ENCODE peak calls at places on chromosomes 7 and 10, in ten cellular contexts. M is skeletal muscle cell, T is NAMALWA, N is cardiac fibroblast, H is GM12865, E is GM23248, L is NCI-H1092 treated with DMSO at 0.1 percent for 48 hours, V is neuronal stem cell, W is sciatic nerve, R is germinal center. Z is an unnamed sample.

GRCh38 chr7:116234517-116235200 is 24.3 kb downstream of the TES start:
- DNase-seq in M (no peak), T (no peak), N (no peak), H (no peak), E (no peak), L (no peak), V (no peak), W (no peak), R (no peak), Z (no peak)

GRCh38 chr10:7291487-7292113 is 119.2 kb downstream of the SFMBT2 start:
- DNase-seq in M (no peak), T (no peak), N (no peak), H (no peak), E (no peak), L (no peak), V (no peak), W (no peak), R (no peak), Z (no peak)

GRCh38 chr7:131867461-131867860 is 311.0 kb upstream of the PODXL start:
- DNase-seq in M (no peak), T (no peak), N (no peak), H (no peak), E (no peak), L (no peak), V (no peak), W (no peak), R (no peak), Z (no peak)

GRCh38 chr7:146735992-146736391 is 619.4 kb downstream of the CNTNAP2 start:
- DNase-seq in M (no peak), T (no peak), N (no peak), H (no peak), E (no peak), L (no peak), V (no peak), W (no peak), R (no peak), Z (no peak)

GRCh38 chr10:24824124-24824523 is 100.4 kb upstream of the ARHGAP21 start:
- DNase-seq in M (no peak), T (no peak), N (peak; percentile 52), H (no peak), E (peak; percentile 4), L (no peak), V (no peak), W (no peak), R (no peak), Z (no peak)

GRCh38 chr10:7998831-7999230 is 55.7 kb upstream of the GATA3 start:
- DNase-seq in M (no peak), T (no peak), N (peak; percentile 13), H (no peak), E (no peak), L (no peak), V (no peak), W (no peak), R (no peak), Z (no peak)

GRCh38 chr7:99079104-99079503 is 64.8 kb downstream of the SMURF1 start:
- DNase-seq in M (no peak), T (no peak), N (no peak), H (no peak), E (no peak), L (no peak), V (no peak), W (no peak), R (peak; percentile 7), Z (peak; percentile 69)

GRCh38 chr10:88582806-88583583 is at the start of gene RNLS:
- DNase-seq in M (peak; percentile 1), T (peak; percentile 81), N (peak; percentile 62), H (peak; percentile 87), E (peak; percentile 73), L (peak; percentile 30), V (peak; percentile 39), W (peak; percentile 86), R (peak; percentile 67), Z (peak; percentile 44)

GRCh38 chr7:157490465-157490912 is 153.7 kb downstream of the DNAJB6 start:
- DNase-seq in M (no peak), T (peak; percentile 52), N (peak; percentile 70), H (peak; percentile 51), E (peak; percentile 12), L (no peak), V (no peak), W (no peak), R (no peak), Z (no peak)

GRCh38 chr7:128221929-128222403 is 19.1 kb upstream of the LEP start:
- DNase-seq in M (no peak), T (no peak), N (peak; percentile 73), H (no peak), E (peak; percentile 91), L (no peak), V (no peak), W (no peak), R (no peak), Z (no peak)

GRCh38 chr7:57415326-57415725 is 34.7 kb upstream of the ZNF716 start:
- DNase-seq in M (no peak), T (no peak), N (no peak), H (no peak), E (no peak), L (no peak), V (no peak), W (no peak), R (no peak), Z (no peak)

GRCh38 chr7:74183653-74184450 is 9.7 kb downstream of the EIF4H start:
- DNase-seq in M (no peak), T (peak; percentile 73), N (no peak), H (peak; percentile 35), E (peak; percentile 33), L (no peak), V (no peak), W (no peak), R (peak; percentile 27), Z (no peak)

Z was measured in prostate gland.